ENCODE peak calls at places on chromosome 13, in ten cellular contexts. One of them, this sample, is unnamed.

GRCh38 chr13:113400621-113401451 is 36.9 kb upstream of the GRTP1 start:
- DNase-seq in NCI-H1092: no peak
- DNase-seq in brain microvascular endothelial cell: no peak
- DNase-seq in cardiac fibroblast: no peak
- DNase-seq in HuH-7.5: no peak
- DNase-seq in GM04504: no peak
- DNase-seq in T-helper 17 cell: no peak
- DNase-seq in HFFc6: no peak
- DNase-seq in heart left ventricle: peak; percentile 80
- DNase-seq in left cardiac atrium: peak; percentile 67
- DNase-seq in this sample: no peak

GRCh38 chr13:106990594-106990993 is 422.7 kb upstream of the ARGLU1 start:
- DNase-seq in left cardiac atrium: no peak
- DNase-seq in GM04504: peak; percentile 17
- DNase-seq in heart left ventricle: no peak
- DNase-seq in NCI-H1092: no peak
- DNase-seq in HFFc6: no peak
- DNase-seq in brain microvascular endothelial cell: no peak
- DNase-seq in HuH-7.5: no peak
- DNase-seq in T-helper 17 cell: no peak
- DNase-seq in cardiac fibroblast: no peak
- DNase-seq in this sample: no peak

GRCh38 chr13:47216176-47216822 is 319.4 kb upstream of the HTR2A start:
- DNase-seq in NCI-H1092: no peak
- DNase-seq in left cardiac atrium: no peak
- DNase-seq in GM04504: no peak
- DNase-seq in brain microvascular endothelial cell: no peak
- DNase-seq in T-helper 17 cell: no peak
- DNase-seq in cardiac fibroblast: peak; percentile 13
- DNase-seq in HuH-7.5: no peak
- DNase-seq in heart left ventricle: no peak
- DNase-seq in HFFc6: peak; percentile 54
- DNase-seq in this sample: no peak

GRCh38 chr13:23509781-23510543 is 60.2 kb upstream of the TNFRSF19 start:
- DNase-seq in HuH-7.5: no peak
- DNase-seq in brain microvascular endothelial cell: peak; percentile 74
- DNase-seq in T-helper 17 cell: no peak
- DNase-seq in left cardiac atrium: no peak
- DNase-seq in NCI-H1092: no peak
- DNase-seq in HFFc6: peak; percentile 79
- DNase-seq in cardiac fibroblast: peak; percentile 55
- DNase-seq in heart left ventricle: no peak
- DNase-seq in GM04504: no peak
- DNase-seq in this sample: no peak

GRCh38 chr13:113083022-113083373 is 22.6 kb upstream of the F7 start:
- DNase-seq in HuH-7.5: no peak
- DNase-seq in brain microvascular endothelial cell: no peak
- DNase-seq in NCI-H1092: no peak
- DNase-seq in cardiac fibroblast: no peak
- DNase-seq in T-helper 17 cell: no peak
- DNase-seq in left cardiac atrium: no peak
- DNase-seq in GM04504: no peak
- DNase-seq in heart left ventricle: peak; percentile 33
- DNase-seq in HFFc6: no peak
- DNase-seq in this sample: no peak

GRCh38 chr13:112776971-112777370 is 87.1 kb downstream of the ATP11A start:
- DNase-seq in NCI-H1092: no peak
- DNase-seq in cardiac fibroblast: no peak
- DNase-seq in left cardiac atrium: no peak
- DNase-seq in HuH-7.5: no peak
- DNase-seq in T-helper 17 cell: no peak
- DNase-seq in brain microvascular endothelial cell: no peak
- DNase-seq in heart left ventricle: no peak
- DNase-seq in HFFc6: no peak
- DNase-seq in GM04504: no peak
- DNase-seq in this sample: no peak

GRCh38 chr13:23357349-23357748 is 76.2 kb downstream of the SACS start:
- DNase-seq in HuH-7.5: no peak
- DNase-seq in left cardiac atrium: no peak
- DNase-seq in HFFc6: no peak
- DNase-seq in brain microvascular endothelial cell: peak; percentile 21
- DNase-seq in NCI-H1092: no peak
- DNase-seq in T-helper 17 cell: no peak
- DNase-seq in GM04504: no peak
- DNase-seq in cardiac fibroblast: peak; percentile 10
- DNase-seq in heart left ventricle: no peak
- DNase-seq in this sample: no peak

GRCh38 chr13:94351292-94352000 is 128.0 kb downstream of the DCT start:
- DNase-seq in NCI-H1092: no peak
- DNase-seq in left cardiac atrium: no peak
- DNase-seq in HFFc6: peak; percentile 76
- DNase-seq in T-helper 17 cell: no peak
- DNase-seq in GM04504: peak; percentile 48
- DNase-seq in cardiac fibroblast: peak; percentile 54
- DNase-seq in heart left ventricle: no peak
- DNase-seq in HuH-7.5: no peak
- DNase-seq in brain microvascular endothelial cell: peak; percentile 72
- DNase-seq in this sample: no peak

GRCh38 chr13:60617863-60618733 is 221.1 kb downstream of the TDRD3 start:
- DNase-seq in heart left ventricle: no peak
- DNase-seq in T-helper 17 cell: no peak
- DNase-seq in HuH-7.5: no peak
- DNase-seq in left cardiac atrium: no peak
- DNase-seq in GM04504: peak; percentile 10
- DNase-seq in NCI-H1092: no peak
- DNase-seq in brain microvascular endothelial cell: peak; percentile 44
- DNase-seq in HFFc6: peak; percentile 30
- DNase-seq in cardiac fibroblast: peak; percentile 56
- DNase-seq in this sample: no peak

GRCh38 chr13:30486230-30487074 is 20.7 kb upstream of the HMGB1 start:
- DNase-seq in HFFc6: no peak
- DNase-seq in NCI-H1092: no peak
- DNase-seq in brain microvascular endothelial cell: no peak
- DNase-seq in left cardiac atrium: no peak
- DNase-seq in HuH-7.5: no peak
- DNase-seq in GM04504: no peak
- DNase-seq in T-helper 17 cell: no peak
- DNase-seq in cardiac fibroblast: peak; percentile 7
- DNase-seq in heart left ventricle: no peak
- DNase-seq in this sample: no peak

GRCh38 chr13:89310943-89311342 is 1639.8 kb downstream of the SLITRK5 start:
- DNase-seq in left cardiac atrium: no peak
- DNase-seq in NCI-H1092: no peak
- DNase-seq in cardiac fibroblast: no peak
- DNase-seq in HFFc6: no peak
- DNase-seq in brain microvascular endothelial cell: no peak
- DNase-seq in HuH-7.5: no peak
- DNase-seq in GM04504: no peak
- DNase-seq in heart left ventricle: no peak
- DNase-seq in T-helper 17 cell: no peak
- DNase-seq in this sample: no peak

GRCh38 chr13:110726726-110727125 is 13.2 kb downstream of the ING1 start:
- DNase-seq in HFFc6: no peak
- DNase-seq in cardiac fibroblast: no peak
- DNase-seq in left cardiac atrium: no peak
- DNase-seq in NCI-H1092: no peak
- DNase-seq in heart left ventricle: no peak
- DNase-seq in GM04504: no peak
- DNase-seq in brain microvascular endothelial cell: no peak
- DNase-seq in HuH-7.5: no peak
- DNase-seq in T-helper 17 cell: no peak
- DNase-seq in this sample: no peak

GRCh38 chr13:88627071-88627470 is 955.9 kb downstream of the SLITRK5 start:
- DNase-seq in GM04504: no peak
- DNase-seq in brain microvascular endothelial cell: no peak
- DNase-seq in NCI-H1092: no peak
- DNase-seq in heart left ventricle: no peak
- DNase-seq in T-helper 17 cell: no peak
- DNase-seq in left cardiac atrium: peak; percentile 21
- DNase-seq in HFFc6: no peak
- DNase-seq in cardiac fibroblast: peak; percentile 17
- DNase-seq in HuH-7.5: no peak
- DNase-seq in this sample: no peak

GRCh38 chr13:112891477-112892401 is 77.3 kb upstream of the MCF2L start:
- DNase-seq in NCI-H1092: no peak
- DNase-seq in HuH-7.5: no peak
- DNase-seq in brain microvascular endothelial cell: no peak
- DNase-seq in heart left ventricle: peak; percentile 45
- DNase-seq in GM04504: no peak
- DNase-seq in HFFc6: no peak
- DNase-seq in left cardiac atrium: peak; percentile 16
- DNase-seq in T-helper 17 cell: no peak
- DNase-seq in cardiac fibroblast: no peak
- DNase-seq in this sample: no peak

GRCh38 chr13:32821149-32821688 is 195.0 kb upstream of the KL start:
- DNase-seq in HFFc6: no peak
- DNase-seq in brain microvascular endothelial cell: no peak
- DNase-seq in cardiac fibroblast: no peak
- DNase-seq in T-helper 17 cell: no peak
- DNase-seq in GM04504: no peak
- DNase-seq in heart left ventricle: no peak
- DNase-seq in HuH-7.5: no peak
- DNase-seq in NCI-H1092: no peak
- DNase-seq in left cardiac atrium: no peak
- DNase-seq in this sample: no peak

GRCh38 chr13:48125794-48126228 is 30.9 kb upstream of the MED4 start:
- DNase-seq in HFFc6: no peak
- DNase-seq in cardiac fibroblast: peak; percentile 91
- DNase-seq in GM04504: no peak
- DNase-seq in T-helper 17 cell: no peak
- DNase-seq in HuH-7.5: no peak
- DNase-seq in left cardiac atrium: no peak
- DNase-seq in heart left ventricle: no peak
- DNase-seq in NCI-H1092: no peak
- DNase-seq in brain microvascular endothelial cell: no peak
- DNase-seq in this sample: no peak

GRCh38 chr13:113904411-113904810 is 40.5 kb upstream of the GAS6 start:
- DNase-seq in brain microvascular endothelial cell: no peak
- DNase-seq in HuH-7.5: no peak
- DNase-seq in left cardiac atrium: peak; percentile 77
- DNase-seq in NCI-H1092: no peak
- DNase-seq in heart left ventricle: no peak
- DNase-seq in cardiac fibroblast: no peak
- DNase-seq in GM04504: no peak
- DNase-seq in HFFc6: no peak
- DNase-seq in T-helper 17 cell: no peak
- DNase-seq in this sample: peak; percentile 6

GRCh38 chr13:98731925-98732324 is 20.5 kb downstream of the SLC15A1 start:
- DNase-seq in HuH-7.5: no peak
- DNase-seq in brain microvascular endothelial cell: no peak
- DNase-seq in GM04504: no peak
- DNase-seq in left cardiac atrium: no peak
- DNase-seq in T-helper 17 cell: no peak
- DNase-seq in heart left ventricle: no peak
- DNase-seq in cardiac fibroblast: no peak
- DNase-seq in HFFc6: no peak
- DNase-seq in NCI-H1092: no peak
- DNase-seq in this sample: no peak

GRCh38 chr13:46778879-46779278 is 18.1 kb downstream of the ESD start:
- DNase-seq in heart left ventricle: no peak
- DNase-seq in HuH-7.5: no peak
- DNase-seq in HFFc6: peak; percentile 17
- DNase-seq in NCI-H1092: no peak
- DNase-seq in GM04504: peak; percentile 12
- DNase-seq in left cardiac atrium: no peak
- DNase-seq in cardiac fibroblast: peak; percentile 30
- DNase-seq in brain microvascular endothelial cell: no peak
- DNase-seq in T-helper 17 cell: no peak
- DNase-seq in this sample: no peak

GRCh38 chr13:20492641-20493040 is 33.0 kb downstream of the CRYL1 start:
- DNase-seq in heart left ventricle: no peak
- DNase-seq in brain microvascular endothelial cell: peak; percentile 15
- DNase-seq in left cardiac atrium: no peak
- DNase-seq in HuH-7.5: peak; percentile 27
- DNase-seq in HFFc6: peak; percentile 31
- DNase-seq in GM04504: no peak
- DNase-seq in cardiac fibroblast: peak; percentile 33
- DNase-seq in NCI-H1092: no peak
- DNase-seq in T-helper 17 cell: peak; percentile 37
- DNase-seq in this sample: peak; percentile 22

GRCh38 chr13:66344770-66345367 is 885.3 kb downstream of the PCDH9 start:
- DNase-seq in heart left ventricle: no peak
- DNase-seq in T-helper 17 cell: no peak
- DNase-seq in left cardiac atrium: no peak
- DNase-seq in HFFc6: no peak
- DNase-seq in HuH-7.5: no peak
- DNase-seq in brain microvascular endothelial cell: no peak
- DNase-seq in cardiac fibroblast: no peak
- DNase-seq in GM04504: no peak
- DNase-seq in NCI-H1092: no peak
- DNase-seq in this sample: no peak

GRCh38 chr13:76386316-76386715 is 499.9 kb downstream of the KCTD12 start:
- DNase-seq in left cardiac atrium: no peak
- DNase-seq in T-helper 17 cell: no peak
- DNase-seq in HuH-7.5: no peak
- DNase-seq in HFFc6: no peak
- DNase-seq in heart left ventricle: no peak
- DNase-seq in cardiac fibroblast: no peak
- DNase-seq in NCI-H1092: no peak
- DNase-seq in brain microvascular endothelial cell: no peak
- DNase-seq in GM04504: no peak
- DNase-seq in this sample: no peak

GRCh38 chr13:47680752-47681151 is 320.3 kb downstream of the SUCLA2 start:
- DNase-seq in HFFc6: peak; percentile 7
- DNase-seq in T-helper 17 cell: no peak
- DNase-seq in left cardiac atrium: no peak
- DNase-seq in HuH-7.5: no peak
- DNase-seq in GM04504: no peak
- DNase-seq in NCI-H1092: no peak
- DNase-seq in heart left ventricle: no peak
- DNase-seq in cardiac fibroblast: peak; percentile 46
- DNase-seq in brain microvascular endothelial cell: no peak
- DNase-seq in this sample: no peak

GRCh38 chr13:70171151-70171550 is 62.9 kb upstream of the KLHL1 start:
- DNase-seq in cardiac fibroblast: no peak
- DNase-seq in NCI-H1092: no peak
- DNase-seq in left cardiac atrium: no peak
- DNase-seq in HuH-7.5: no peak
- DNase-seq in HFFc6: no peak
- DNase-seq in brain microvascular endothelial cell: no peak
- DNase-seq in heart left ventricle: no peak
- DNase-seq in T-helper 17 cell: no peak
- DNase-seq in GM04504: no peak
- DNase-seq in this sample: no peak

GRCh38 chr13:91988331-91988730 is 589.9 kb downstream of the GPC5 start:
- DNase-seq in NCI-H1092: no peak
- DNase-seq in heart left ventricle: no peak
- DNase-seq in T-helper 17 cell: no peak
- DNase-seq in HFFc6: no peak
- DNase-seq in HuH-7.5: no peak
- DNase-seq in brain microvascular endothelial cell: no peak
- DNase-seq in left cardiac atrium: no peak
- DNase-seq in GM04504: no peak
- DNase-seq in cardiac fibroblast: no peak
- DNase-seq in this sample: no peak